ENCODE peak calls at places on chromosome 2, in four cellular contexts. One of them, this sample, is unnamed.
A peak's percentile ranks its signal among the peaks of the same experiment; 100 is the strongest.

GRCh38 chr2:128941676-128942075 is 623.0 kb upstream of the HS6ST1 start:
- DNase-seq in dorsolateral prefrontal cortex: no peak
- DNase-seq in tibial nerve: no peak
- DNase-seq in neural progenitor cell: no peak
- DNase-seq in this sample: no peak

GRCh38 chr2:37573818-37574388 is 97.5 kb downstream of the CDC42EP3 start:
- DNase-seq in dorsolateral prefrontal cortex: no peak
- DNase-seq in neural progenitor cell: no peak
- DNase-seq in tibial nerve: no peak
- DNase-seq in this sample: no peak

GRCh38 chr2:241540766-241541561 is 17.6 kb upstream of the BOK start:
- DNase-seq in dorsolateral prefrontal cortex: no peak
- DNase-seq in neural progenitor cell: peak; percentile 71
- DNase-seq in tibial nerve: peak; percentile 32
- DNase-seq in this sample: no peak

GRCh38 chr2:73175663-73176204 is 26.6 kb upstream of the NOTO start:
- DNase-seq in neural progenitor cell: peak; percentile 90
- DNase-seq in dorsolateral prefrontal cortex: peak; percentile 70
- DNase-seq in tibial nerve: peak; percentile 64
- DNase-seq in this sample: no peak

GRCh38 chr2:204539010-204539385 is 6.3 kb upstream of the PARD3B start:
- DNase-seq in dorsolateral prefrontal cortex: no peak
- DNase-seq in tibial nerve: no peak
- DNase-seq in neural progenitor cell: no peak
- DNase-seq in this sample: no peak

GRCh38 chr2:25072606-25073005 is 30.7 kb downstream of the EFR3B start:
- DNase-seq in dorsolateral prefrontal cortex: no peak
- DNase-seq in neural progenitor cell: no peak
- DNase-seq in tibial nerve: no peak
- DNase-seq in this sample: no peak

GRCh38 chr2:207619764-207620203 is 5.4 kb downstream of the METTL21A start:
- DNase-seq in tibial nerve: no peak
- DNase-seq in dorsolateral prefrontal cortex: no peak
- DNase-seq in neural progenitor cell: no peak
- DNase-seq in this sample: no peak

GRCh38 chr2:121735520-121736074 is 1.1 kb downstream of the NIFK start:
- DNase-seq in neural progenitor cell: no peak
- DNase-seq in tibial nerve: no peak
- DNase-seq in dorsolateral prefrontal cortex: no peak
- DNase-seq in this sample: no peak

GRCh38 chr2:64640153-64641044 is 13.3 kb downstream of the SERTAD2 start:
- DNase-seq in dorsolateral prefrontal cortex: no peak
- DNase-seq in tibial nerve: no peak
- DNase-seq in neural progenitor cell: no peak
- DNase-seq in this sample: no peak

GRCh38 chr2:43165378-43166025 is 60.9 kb downstream of the ZFP36L2 start:
- DNase-seq in tibial nerve: no peak
- DNase-seq in neural progenitor cell: no peak
- DNase-seq in dorsolateral prefrontal cortex: no peak
- DNase-seq in this sample: no peak

GRCh38 chr2:74735544-74735943 is 81.5 kb downstream of the SEMA4F start:
- DNase-seq in tibial nerve: no peak
- DNase-seq in neural progenitor cell: peak; percentile 61
- DNase-seq in dorsolateral prefrontal cortex: no peak
- DNase-seq in this sample: peak; percentile 62

GRCh38 chr2:88159481-88159880 is 10.7 kb upstream of the THNSL2 start:
- DNase-seq in neural progenitor cell: no peak
- DNase-seq in dorsolateral prefrontal cortex: no peak
- DNase-seq in tibial nerve: no peak
- DNase-seq in this sample: no peak

GRCh38 chr2:71154798-71155197 is 24.4 kb downstream of the MPHOSPH10 start:
- DNase-seq in dorsolateral prefrontal cortex: no peak
- DNase-seq in neural progenitor cell: peak; percentile 23
- DNase-seq in tibial nerve: no peak
- DNase-seq in this sample: peak; percentile 25

GRCh38 chr2:229501051-229501794 is 213.1 kb downstream of the DNER start:
- DNase-seq in neural progenitor cell: no peak
- DNase-seq in tibial nerve: no peak
- DNase-seq in dorsolateral prefrontal cortex: no peak
- DNase-seq in this sample: no peak

GRCh38 chr2:20080839-20081348 is 29.5 kb upstream of the LAPTM4A start:
- DNase-seq in dorsolateral prefrontal cortex: no peak
- DNase-seq in tibial nerve: no peak
- DNase-seq in neural progenitor cell: peak; percentile 85
- DNase-seq in this sample: no peak

GRCh38 chr2:69241039-69241586 is 145.9 kb downstream of the GFPT1 start:
- DNase-seq in tibial nerve: no peak
- DNase-seq in dorsolateral prefrontal cortex: no peak
- DNase-seq in neural progenitor cell: no peak
- DNase-seq in this sample: no peak

GRCh38 chr2:224838335-224838734 is 122.2 kb upstream of the CCDC195 start:
- DNase-seq in dorsolateral prefrontal cortex: no peak
- DNase-seq in neural progenitor cell: no peak
- DNase-seq in tibial nerve: no peak
- DNase-seq in this sample: no peak

GRCh38 chr2:20103514-20103913 is 52.1 kb upstream of the LAPTM4A start:
- DNase-seq in neural progenitor cell: no peak
- DNase-seq in dorsolateral prefrontal cortex: no peak
- DNase-seq in tibial nerve: no peak
- DNase-seq in this sample: no peak

GRCh38 chr2:104872866-104873688 is 19.2 kb downstream of the POU3F3 start:
- DNase-seq in dorsolateral prefrontal cortex: peak; percentile 91
- DNase-seq in neural progenitor cell: peak; percentile 89
- DNase-seq in tibial nerve: no peak
- DNase-seq in this sample: peak; percentile 67

GRCh38 chr2:195649629-195650190 is 7.3 kb upstream of the SLC39A10 start:
- DNase-seq in dorsolateral prefrontal cortex: no peak
- DNase-seq in tibial nerve: no peak
- DNase-seq in neural progenitor cell: no peak
- DNase-seq in this sample: no peak

GRCh38 chr2:107730898-107731297 is 95.8 kb upstream of the RGPD4 start:
- DNase-seq in dorsolateral prefrontal cortex: no peak
- DNase-seq in neural progenitor cell: no peak
- DNase-seq in tibial nerve: no peak
- DNase-seq in this sample: no peak

GRCh38 chr2:105328281-105329196 is 996 bp downstream of the TGFBRAP1 start:
- DNase-seq in tibial nerve: peak; percentile 36
- DNase-seq in dorsolateral prefrontal cortex: no peak
- DNase-seq in neural progenitor cell: no peak
- DNase-seq in this sample: peak; percentile 47

GRCh38 chr2:64842030-64842429 is 147.2 kb upstream of the SLC1A4 start:
- DNase-seq in neural progenitor cell: no peak
- DNase-seq in dorsolateral prefrontal cortex: no peak
- DNase-seq in tibial nerve: no peak
- DNase-seq in this sample: no peak

GRCh38 chr2:128286905-128287779 is 31.5 kb downstream of the HS6ST1 start:
- DNase-seq in tibial nerve: no peak
- DNase-seq in dorsolateral prefrontal cortex: peak; percentile 21
- DNase-seq in neural progenitor cell: no peak
- DNase-seq in this sample: no peak

GRCh38 chr2:231412616-231412963 is 17.1 kb downstream of the B3GNT7 start:
- DNase-seq in dorsolateral prefrontal cortex: no peak
- DNase-seq in neural progenitor cell: no peak
- DNase-seq in tibial nerve: no peak
- DNase-seq in this sample: no peak
- H3K4me3 ChIP-seq in dorsolateral prefrontal cortex: peak overlapping the region; percentile 71
- H3K4me3 ChIP-seq in neural progenitor cell: no peak overlapping the region
- H3K4me3 ChIP-seq in tibial nerve: no peak overlapping the region
- H3K4me3 ChIP-seq in this sample: no peak overlapping the region

DNA sequence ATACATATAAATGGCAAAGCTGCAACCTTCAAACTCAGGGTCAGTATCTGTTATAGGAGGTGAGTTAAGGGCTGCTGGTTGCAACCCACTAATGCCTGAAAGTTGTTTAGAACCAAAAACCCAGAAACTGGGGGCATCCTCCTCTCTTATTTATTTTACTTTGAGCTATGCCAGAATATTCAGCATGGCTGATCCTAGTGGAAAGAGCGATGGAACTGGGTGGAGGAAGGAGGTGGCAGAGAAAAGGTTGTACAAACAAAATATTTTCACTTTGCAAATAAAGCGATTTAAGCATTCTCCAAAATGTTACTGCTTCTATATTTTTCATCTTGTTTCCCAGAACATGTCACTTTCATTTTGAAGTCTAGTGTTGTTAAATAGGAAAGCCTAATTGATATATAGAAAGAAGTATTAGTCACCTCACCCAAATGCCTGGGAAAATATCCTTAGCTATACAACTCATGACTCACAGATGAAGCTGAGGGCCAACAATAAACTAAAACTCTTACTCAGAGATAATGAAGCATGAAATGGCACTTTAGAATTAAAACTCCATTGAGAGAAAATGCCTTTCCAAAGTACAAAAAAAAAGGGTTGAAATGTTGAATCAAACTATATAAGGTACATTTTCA is 251.4 kb upstream of the UBE2E3 start:
- DNase-seq in neural progenitor cell: no peak
- DNase-seq in dorsolateral prefrontal cortex: no peak
- DNase-seq in tibial nerve: no peak
- DNase-seq in this sample: no peak
- H3K4me3 ChIP-seq in neural progenitor cell: no peak overlapping the region
- H3K4me3 ChIP-seq in dorsolateral prefrontal cortex: no peak overlapping the region
- H3K4me3 ChIP-seq in tibial nerve: no peak overlapping the region
- H3K4me3 ChIP-seq in this sample: no peak overlapping the region

GRCh38 chr2:218369374-218369773 is 12.7 kb upstream of the SLC11A1 start:
- DNase-seq in dorsolateral prefrontal cortex: no peak
- DNase-seq in neural progenitor cell: no peak
- DNase-seq in tibial nerve: no peak
- DNase-seq in this sample: no peak
- H3K4me3 ChIP-seq in dorsolateral prefrontal cortex: no peak overlapping the region
- H3K4me3 ChIP-seq in neural progenitor cell: no peak overlapping the region
- H3K4me3 ChIP-seq in tibial nerve: no peak overlapping the region
- H3K4me3 ChIP-seq in this sample: no peak overlapping the region

DNA sequence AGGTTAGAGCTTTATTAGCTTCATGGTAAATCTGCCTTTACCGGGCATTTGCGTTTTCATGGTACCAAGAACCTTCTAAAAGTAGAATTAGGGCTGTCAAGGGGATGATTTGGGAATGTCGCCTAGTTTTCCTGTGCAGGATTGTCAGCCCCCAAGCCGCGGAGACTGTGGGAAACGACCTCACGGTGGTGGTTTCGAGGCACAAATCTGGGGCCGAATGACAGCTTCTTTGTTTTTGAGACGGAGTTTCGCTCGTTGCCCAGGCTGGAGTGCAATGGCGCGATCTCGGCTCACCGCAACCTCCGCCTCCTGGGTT is 615 bp upstream of the USP39 start:
- DNase-seq in dorsolateral prefrontal cortex: no peak
- DNase-seq in neural progenitor cell: no peak
- DNase-seq in tibial nerve: no peak
- DNase-seq in this sample: no peak
- H3K4me3 ChIP-seq in dorsolateral prefrontal cortex: peak overlapping the region; percentile 95
- H3K4me3 ChIP-seq in neural progenitor cell: peak overlapping the region; percentile 88
- H3K4me3 ChIP-seq in tibial nerve: no peak overlapping the region
- H3K4me3 ChIP-seq in this sample: peak overlapping the region; percentile 77

GRCh38 chr2:156892449-156893335 is 364.8 kb upstream of the GALNT5 start:
- DNase-seq in neural progenitor cell: peak; percentile 67
- DNase-seq in tibial nerve: peak; percentile 7
- DNase-seq in dorsolateral prefrontal cortex: no peak
- DNase-seq in this sample: peak; percentile 32
- H3K4me3 ChIP-seq in neural progenitor cell: peak overlapping the region; percentile 60
- H3K4me3 ChIP-seq in tibial nerve: peak overlapping the region; percentile 13
- H3K4me3 ChIP-seq in dorsolateral prefrontal cortex: peak overlapping the region; percentile 28
- H3K4me3 ChIP-seq in this sample: no peak overlapping the region

This sample was measured in Jurkat, Clone E6-1.